ENCODE peak calls at places on chromosomes 6 and 20, in six cellular contexts. K is CD4-positive, CD25-positive, alpha-beta regulatory T cell; B is colonic mucosa; W is left lung; O is heart left ventricle; V is neuronal stem cell. F is an unnamed sample.
A peak's percentile ranks its signal among the peaks of the same experiment; 100 is the strongest.

GRCh38 chr6:26020291-26020982 is 57.8 kb downstream of the TRIM38 start:
- DNase-seq in K (peak; percentile 96), B (peak; percentile 90), W (peak; percentile 85), O (peak; percentile 84), V (peak; percentile 78), F (peak; percentile 85)

GRCh38 chr6:117992856-117993255 is 85.8 kb downstream of the SLC35F1 start:
- DNase-seq in K (no peak), B (no peak), W (no peak), O (no peak), V (no peak), F (no peak)

GRCh38 chr6:87393026-87393622 is 14.6 kb upstream of the CFAP206 start:
- DNase-seq in K (peak; percentile 83), B (peak; percentile 29), W (no peak), O (no peak), V (peak; percentile 56), F (peak; percentile 46)

GRCh38 chr6:39314273-39314790 is at the start of gene KCNK17:
- DNase-seq in K (no peak), B (no peak), W (no peak), O (no peak), V (no peak), F (no peak)

GRCh38 chr20:9040874-9041524 is 27.9 kb upstream of the PLCB4 start:
- DNase-seq in K (no peak), B (no peak), W (no peak), O (no peak), V (no peak), F (no peak)

GRCh38 chr20:46084805-46085792 is 4.7 kb downstream of the NCOA5 start:
- DNase-seq in K (no peak), B (peak; percentile 68), W (no peak), O (no peak), V (no peak), F (no peak)

GRCh38 chr20:63085087-63085861 is 78.5 kb upstream of the BHLHE23 start:
- DNase-seq in K (no peak), B (no peak), W (peak; percentile 19), O (no peak), V (no peak), F (no peak)

GRCh38 chr6:43481591-43482242 is 4.3 kb downstream of the TJAP1 start:
- DNase-seq in K (no peak), B (no peak), W (no peak), O (no peak), V (no peak), F (peak; percentile 38)

GRCh38 chr6:85640806-85641205 is 1.9 kb downstream of the SYNCRIP start:
- DNase-seq in K (no peak), B (no peak), W (no peak), O (no peak), V (no peak), F (no peak)

GRCh38 chr6:20741490-20741889 is 207.2 kb downstream of the CDKAL1 start:
- DNase-seq in K (no peak), B (no peak), W (no peak), O (no peak), V (no peak), F (no peak)

GRCh38 chr6:6678185-6678671 is 89.7 kb downstream of the LY86 start:
- DNase-seq in K (no peak), B (peak; percentile 80), W (no peak), O (no peak), V (no peak), F (peak; percentile 24)

GRCh38 chr20:21514553-21515251 is 838 bp upstream of the NKX2-2 start:
- DNase-seq in K (no peak), B (no peak), W (no peak), O (no peak), V (no peak), F (no peak)

GRCh38 chr20:34083137-34083536 is 28.9 kb downstream of the EIF2S2 start:
- DNase-seq in K (no peak), B (peak; percentile 29), W (peak; percentile 90), O (peak; percentile 83), V (no peak), F (peak; percentile 76)

GRCh38 chr6:36570264-36570663 is 23.0 kb upstream of the STK38 start:
- DNase-seq in K (peak; percentile 6), B (no peak), W (no peak), O (no peak), V (no peak), F (no peak)

GRCh38 chr6:16776394-16777017 is 15.2 kb upstream of the ATXN1 start:
- DNase-seq in K (no peak), B (no peak), W (no peak), O (no peak), V (no peak), F (peak; percentile 24)

GRCh38 chr6:127345521-127345920 is 2.1 kb upstream of the ECHDC1 start:
- DNase-seq in K (no peak), B (no peak), W (no peak), O (no peak), V (no peak), F (no peak)

GRCh38 chr6:150293423-150294280 is 75.2 kb upstream of the IYD start:
- DNase-seq in K (no peak), B (no peak), W (no peak), O (no peak), V (no peak), F (no peak)

GRCh38 chr6:108650781-108651180 is 90.1 kb downstream of the FOXO3 start:
- DNase-seq in K (no peak), B (no peak), W (no peak), O (no peak), V (no peak), F (no peak)

GRCh38 chr6:137823826-137824501 is 43.1 kb upstream of the TNFAIP3 start:
- DNase-seq in K (peak; percentile 90), B (peak; percentile 21), W (no peak), O (no peak), V (no peak), F (no peak)

GRCh38 chr20:17228624-17229061 is 1.8 kb downstream of the PCSK2 start:
- DNase-seq in K (no peak), B (no peak), W (peak; percentile 32), O (no peak), V (no peak), F (no peak)

GRCh38 chr6:10482636-10483257 is 38.4 kb upstream of the GCNT2 start:
- DNase-seq in K (no peak), B (no peak), W (no peak), O (no peak), V (no peak), F (no peak)

GRCh38 chr20:33915726-33916331 is 77.9 kb upstream of the RALY start:
- DNase-seq in K (peak; percentile 45), B (peak; percentile 59), W (peak; percentile 38), O (no peak), V (no peak), F (peak; percentile 34)

GRCh38 chr20:2197166-2197565 is 95.5 kb downstream of the STK35 start:
- DNase-seq in K (no peak), B (no peak), W (no peak), O (no peak), V (no peak), F (no peak)

GRCh38 chr20:35001596-35002362 is 46.1 kb downstream of the MYH7B start:
- DNase-seq in K (no peak), B (no peak), W (no peak), O (no peak), V (no peak), F (no peak)

GRCh38 chr6:3489032-3489757 is 32.3 kb upstream of the SLC22A23 start:
- DNase-seq in K (no peak), B (no peak), W (no peak), O (peak; percentile 23), V (no peak), F (no peak)

GRCh38 chr20:5448449-5449118 is 131.8 kb upstream of the PROKR2 start:
- DNase-seq in K (peak; percentile 39), B (peak; percentile 59), W (no peak), O (no peak), V (peak; percentile 62), F (peak; percentile 58)

GRCh38 chr20:4193053-4193452 is 177.7 kb upstream of the RNF24 start:
- DNase-seq in K (no peak), B (no peak), W (no peak), O (no peak), V (no peak), F (no peak)

GRCh38 chr6:124535746-124536145 is 426.5 kb upstream of the RNF217 start:
- DNase-seq in K (no peak), B (no peak), W (no peak), O (no peak), V (no peak), F (no peak)

GRCh38 chr6:34059136-34059731 is 86.7 kb downstream of the GRM4 start:
- DNase-seq in K (no peak), B (no peak), W (no peak), O (no peak), V (no peak), F (no peak)

GRCh38 chr6:134589512-134589911 is 271.6 kb upstream of the SGK1 start:
- DNase-seq in K (no peak), B (no peak), W (no peak), O (no peak), V (no peak), F (no peak)

GRCh38 chr6:19608546-19608945 is 228.6 kb upstream of the ID4 start:
- DNase-seq in K (no peak), B (no peak), W (no peak), O (no peak), V (no peak), F (no peak)

GRCh38 chr20:64766-65322 is 22.6 kb upstream of the DEFB125 start:
- DNase-seq in K (no peak), B (no peak), W (no peak), O (no peak), V (no peak), F (no peak)

GRCh38 chr20:62487-62886 is 25.0 kb upstream of the DEFB125 start:
- DNase-seq in K (no peak), B (no peak), W (no peak), O (no peak), V (no peak), F (no peak)

GRCh38 chr20:61230-61629 is 26.2 kb upstream of the DEFB125 start:
- DNase-seq in K (no peak), B (no peak), W (no peak), O (no peak), V (no peak), F (no peak)

GRCh38 chr20:61757-62156 is 25.7 kb upstream of the DEFB125 start:
- DNase-seq in K (no peak), B (no peak), W (no peak), O (no peak), V (no peak), F (no peak)

GRCh38 chr20:64026-64603 is 23.4 kb upstream of the DEFB125 start:
- DNase-seq in K (no peak), B (no peak), W (no peak), O (no peak), V (no peak), F (no peak)
- H3K9me3 ChIP-seq in K (peaks cover 10% of the 10 kb centered on the region), B (no peaks in the 10 kb centered on the region), W (peaks cover 25% of the 10 kb centered on the region), O (no peaks in the 10 kb centered on the region), V (peaks cover 56% of the 10 kb centered on the region), F (no peaks in the 10 kb centered on the region)

GRCh38 chr6:13295576-13295975 is 32.8 kb downstream of the TBC1D7 start:
- DNase-seq in K (no peak), B (peak; percentile 4), W (no peak), O (no peak), V (no peak), F (no peak)
- H3K4me1 ChIP-seq in K (no peaks in the 10 kb centered on the region), B (no peaks in the 10 kb centered on the region), W (no peaks in the 10 kb centered on the region), O (peaks cover 3% of the 10 kb centered on the region), V (no peaks in the 10 kb centered on the region), F (no peaks in the 10 kb centered on the region)

GRCh38 chr20:59650418-59650817 is 46.1 kb downstream of the PHACTR3 start:
- DNase-seq in K (no peak), B (no peak), W (no peak), O (no peak), V (no peak), F (no peak)
- H3K9me3 ChIP-seq in K (no peaks in the 10 kb centered on the region), B (no peaks in the 10 kb centered on the region), W (peaks cover 6% of the 10 kb centered on the region), O (no peaks in the 10 kb centered on the region), V (peaks cover 13% of the 10 kb centered on the region), F (no peaks in the 10 kb centered on the region)

GRCh38 chr20:38843346-38843745 is 37.8 kb downstream of the PPP1R16B start:
- DNase-seq in K (peak; percentile 42), B (no peak), W (no peak), O (no peak), V (no peak), F (no peak)
- H3K4me1 ChIP-seq in K (peaks cover 78% of the 10 kb centered on the region), B (no peaks in the 10 kb centered on the region), W (no peaks in the 10 kb centered on the region), O (peaks cover 11% of the 10 kb centered on the region), V (no peaks in the 10 kb centered on the region), F (no peaks in the 10 kb centered on the region)

F was measured in body of pancreas.